ENCODE peak calls at places on chromosome 11, in four cellular contexts. S is NCI-H460, W is left ventricle myocardium inferior, L is pulmonary artery endothelial cell. Q is an unnamed sample.

GRCh38 chr11:110890995-110891394 is 178.8 kb upstream of the ARHGAP20 start:
- DNase-seq in L (no peak), S (no peak), W (no peak), Q (no peak)

GRCh38 chr11:116696381-116696941 is 76.3 kb downstream of the BUD13 start:
- DNase-seq in S (no peak), W (no peak), L (no peak), Q (peak)

GRCh38 chr11:34147581-34147980 is 42.2 kb downstream of the NAT10 start:
- DNase-seq in L (no peak), S (no peak), W (no peak), Q (no peak)

GRCh38 chr11:95531116-95531515 is 258.5 kb downstream of the FAM76B start:
- DNase-seq in L (no peak), W (no peak), S (no peak), Q (no peak)

GRCh38 chr11:94938399-94939055 is 34.8 kb downstream of the CWC15 start:
- DNase-seq in S (no peak), W (peak), L (peak), Q (peak)

GRCh38 chr11:117817213-117818035 is 7.1 kb downstream of the FXYD2 start:
- DNase-seq in L (peak), S (peak), W (peak), Q (peak)

GRCh38 chr11:103055174-103055890 is 36.6 kb downstream of the DCUN1D5 start:
- DNase-seq in L (no peak), S (peak), W (no peak), Q (no peak)

GRCh38 chr11:96088914-96089313 is 165.0 kb upstream of the MTMR2 start:
- DNase-seq in S (no peak), W (no peak), L (no peak), Q (no peak)

GRCh38 chr11:14315130-14315529 is 43.9 kb downstream of the RRAS2 start:
- DNase-seq in L (no peak), W (no peak), S (no peak), Q (no peak)

GRCh38 chr11:121909571-121909970 is 206.4 kb downstream of the BLID start:
- DNase-seq in W (no peak), S (no peak), L (no peak), Q (no peak)

GRCh38 chr11:112417339-112417738 is 156.7 kb upstream of the PLET1 start:
- DNase-seq in W (no peak), S (no peak), L (no peak), Q (no peak)

GRCh38 chr11:32379714-32380113 is 55.6 kb downstream of the WT1 start:
- DNase-seq in L (no peak), W (no peak), S (no peak), Q (no peak)

Q was measured in tibial artery.